ENCODE peak calls at places on chromosome 2, in seven cellular contexts. I, W, V, E, G, F and D are unnamed samples. For H3K36me3, the result is how much of the 10 kb centered on the place peaks cover.

GRCh38 chr2:100818003-100818605 is 1.8 kb upstream of the NPAS2 start:
- DNase-seq in I (no peak), W (no peak), V (no peak), E (no peak), G (no peak), F (peak), D (no peak)

GRCh38 chr2:11669454-11670291 is at the start of gene NTSR2:
- DNase-seq in I (no peak), W (no peak), V (no peak), E (peak), G (peak), F (peak), D (peak)

GRCh38 chr2:108918156-108918845 is 70.7 kb downstream of the EDAR start:
- DNase-seq in I (no peak), W (no peak), V (no peak), E (no peak), G (no peak), F (no peak), D (no peak)

GRCh38 chr2:207150294-207150693 is 15.5 kb downstream of the KLF7 start:
- DNase-seq in I (no peak), W (no peak), V (no peak), E (no peak), G (no peak), F (no peak), D (no peak)

GRCh38 chr2:219028996-219029828 is 12.1 kb downstream of the CFAP65 start:
- DNase-seq in I (no peak), W (no peak), V (no peak), E (no peak), G (no peak), F (no peak), D (peak)

GRCh38 chr2:176398783-176399182 is 129.5 kb downstream of the MTX2 start:
- DNase-seq in I (no peak), W (no peak), V (no peak), E (no peak), G (no peak), F (no peak), D (no peak)

GRCh38 chr2:219459460-219460311 is 25.0 kb downstream of the SPEG start:
- DNase-seq in I (peak), W (no peak), V (no peak), E (peak), G (peak), F (peak), D (peak)

GRCh38 chr2:42072349-42073118 is 24.7 kb downstream of the PKDCC start:
- DNase-seq in I (no peak), W (no peak), V (no peak), E (peak), G (no peak), F (no peak), D (no peak)

GRCh38 chr2:201448701-201449100 is 2.6 kb downstream of the TRAK2 start:
- DNase-seq in I (peak), W (no peak), V (no peak), E (no peak), G (no peak), F (no peak), D (no peak)

GRCh38 chr2:133605031-133605773 is 36.9 kb upstream of the NCKAP5 start:
- DNase-seq in I (no peak), W (no peak), V (no peak), E (no peak), G (no peak), F (no peak), D (no peak)

GRCh38 chr2:222241471-222241870 is 57.3 kb downstream of the PAX3 start:
- DNase-seq in I (no peak), W (no peak), V (no peak), E (no peak), G (no peak), F (no peak), D (no peak)

GRCh38 chr2:15311201-15311882 is 249.8 kb downstream of the NBAS start:
- DNase-seq in I (no peak), W (peak), V (no peak), E (no peak), G (no peak), F (no peak), D (no peak)

GRCh38 chr2:190123956-190124355 is 61.4 kb upstream of the MSTN start:
- DNase-seq in I (no peak), W (no peak), V (no peak), E (no peak), G (no peak), F (no peak), D (no peak)

GRCh38 chr2:150528861-150529801 is 41.7 kb upstream of the RND3 start:
- DNase-seq in I (no peak), W (peak), V (no peak), E (no peak), G (no peak), F (no peak), D (no peak)

GRCh38 chr2:174235680-174236079 is 12.7 kb downstream of the OLA1 start:
- DNase-seq in I (no peak), W (no peak), V (no peak), E (no peak), G (no peak), F (no peak), D (no peak)

GRCh38 chr2:173669271-173669853 is 295.8 kb downstream of the SP3 start:
- DNase-seq in I (no peak), W (no peak), V (no peak), E (no peak), G (no peak), F (no peak), D (no peak)

GRCh38 chr2:60867848-60868247 is 13.5 kb upstream of the REL start:
- DNase-seq in I (peak), W (no peak), V (no peak), E (no peak), G (no peak), F (no peak), D (no peak)

GRCh38 chr2:229851870-229852269 is 69.9 kb downstream of the TRIP12 start:
- DNase-seq in I (no peak), W (no peak), V (no peak), E (no peak), G (no peak), F (no peak), D (no peak)

GRCh38 chr2:70553334-70553583 is 367 bp downstream of the TGFA start:
- DNase-seq in I (no peak), W (no peak), V (no peak), E (no peak), G (peak), F (no peak), D (no peak)

GRCh38 chr2:163698857-163699256 is 37.0 kb downstream of the FIGN start:
- DNase-seq in I (no peak), W (no peak), V (no peak), E (no peak), G (no peak), F (no peak), D (no peak)

GRCh38 chr2:55111230-55111569 is 60.9 kb upstream of the RTN4 start:
- DNase-seq in I (no peak), W (no peak), V (no peak), E (no peak), G (no peak), F (no peak), D (no peak)

GRCh38 chr2:100105678-100106054 is 36.7 kb downstream of the AFF3 start:
- DNase-seq in I (no peak), W (no peak), V (no peak), E (no peak), G (no peak), F (no peak), D (no peak)

GRCh38 chr2:25521665-25522387 is 151.6 kb downstream of the DTNB start:
- DNase-seq in I (peak), W (peak), V (no peak), E (no peak), G (no peak), F (peak), D (no peak)

GRCh38 chr2:207264310-207264709 is 98.6 kb upstream of the KLF7 start:
- DNase-seq in I (no peak), W (no peak), V (no peak), E (no peak), G (no peak), F (no peak), D (no peak)

GRCh38 chr2:202377308-202377736 is 1.2 kb downstream of the BMPR2 start:
- DNase-seq in I (no peak), W (no peak), V (no peak), E (peak), G (peak), F (peak), D (peak)

GRCh38 chr2:127179756-127180155 is 40.3 kb downstream of the CYP27C1 start:
- DNase-seq in I (no peak), W (no peak), V (no peak), E (no peak), G (no peak), F (no peak), D (no peak)

GRCh38 chr2:98333922-98334321 is 12.3 kb upstream of the CNGA3 start:
- DNase-seq in I (no peak), W (no peak), V (no peak), E (no peak), G (no peak), F (no peak), D (no peak)

GRCh38 chr2:127588241-127588640 is 52.8 kb downstream of the MYO7B start:
- DNase-seq in I (no peak), W (no peak), V (no peak), E (no peak), G (no peak), F (no peak), D (no peak)

GRCh38 chr2:226048625-226049024 is 649.1 kb downstream of the NYAP2 start:
- DNase-seq in I (no peak), W (no peak), V (no peak), E (no peak), G (no peak), F (peak), D (no peak)

GRCh38 chr2:30266051-30266621 is 34.8 kb downstream of the LBH start:
- DNase-seq in I (peak), W (no peak), V (peak), E (no peak), G (no peak), F (no peak), D (no peak)

GRCh38 chr2:231522418-231523180 is 7.6 kb downstream of the NMUR1 start:
- DNase-seq in I (no peak), W (no peak), V (no peak), E (no peak), G (no peak), F (no peak), D (peak)

GRCh38 chr2:189337648-189338047 is 103.6 kb upstream of the WDR75 start:
- DNase-seq in I (no peak), W (no peak), V (no peak), E (no peak), G (no peak), F (no peak), D (no peak)

GRCh38 chr2:113826346-113827285 is 63.3 kb upstream of the ACTR3 start:
- DNase-seq in I (no peak), W (no peak), V (no peak), E (no peak), G (no peak), F (no peak), D (no peak)

GRCh38 chr2:95314964-95315611 is 17.9 kb downstream of the KCNIP3 start:
- DNase-seq in I (no peak), W (no peak), V (no peak), E (peak), G (peak), F (peak), D (peak)

GRCh38 chr2:100741880-100742814 is 77.8 kb upstream of the NPAS2 start:
- DNase-seq in I (no peak), W (no peak), V (no peak), E (no peak), G (no peak), F (no peak), D (no peak)

GRCh38 chr2:99926986-99927385 is 215.4 kb downstream of the AFF3 start:
- DNase-seq in I (no peak), W (no peak), V (no peak), E (no peak), G (no peak), F (no peak), D (no peak)

GRCh38 chr2:44479127-44479887 is 117.6 kb downstream of the CAMKMT start:
- DNase-seq in I (peak), W (peak), V (no peak), E (no peak), G (no peak), F (peak), D (no peak)

GRCh38 chr2:173151671-173152398 is 76.2 kb downstream of the MAP3K20 start:
- DNase-seq in I (no peak), W (no peak), V (no peak), E (no peak), G (no peak), F (peak), D (no peak)

GRCh38 chr2:200421270-200421669 is 88.6 kb downstream of the KCTD18 start:
- DNase-seq in I (no peak), W (no peak), V (no peak), E (no peak), G (no peak), F (no peak), D (no peak)
- H3K36me3 ChIP-seq in I (under half), W (under half), V (under half), E (half or more), G (under half), F (under half), D (under half)

GRCh38 chr2:239105234-239105633 is 257.3 kb downstream of the TWIST2 start:
- DNase-seq in I (no peak), W (no peak), V (no peak), E (no peak), G (no peak), F (no peak), D (no peak)
- H3K36me3 ChIP-seq in I (under half), W (under half), V (under half), E (half or more), G (half or more), F (under half), D (under half)

GRCh38 chr2:217847552-217848350 is 155.0 kb downstream of the TNS1 start:
- DNase-seq in I (no peak), W (no peak), V (no peak), E (peak), G (no peak), F (no peak), D (peak)
- H3K36me3 ChIP-seq in I (under half), W (under half), V (under half), E (half or more), G (half or more), F (under half), D (half or more)

GRCh38 chr2:28415010-28415409 is 22.4 kb downstream of the FOSL2 start:
- DNase-seq in I (no peak), W (no peak), V (no peak), E (peak), G (no peak), F (no peak), D (no peak)
- H3K36me3 ChIP-seq in I (under half), W (under half), V (under half), E (half or more), G (half or more), F (under half), D (half or more)

DNA sequence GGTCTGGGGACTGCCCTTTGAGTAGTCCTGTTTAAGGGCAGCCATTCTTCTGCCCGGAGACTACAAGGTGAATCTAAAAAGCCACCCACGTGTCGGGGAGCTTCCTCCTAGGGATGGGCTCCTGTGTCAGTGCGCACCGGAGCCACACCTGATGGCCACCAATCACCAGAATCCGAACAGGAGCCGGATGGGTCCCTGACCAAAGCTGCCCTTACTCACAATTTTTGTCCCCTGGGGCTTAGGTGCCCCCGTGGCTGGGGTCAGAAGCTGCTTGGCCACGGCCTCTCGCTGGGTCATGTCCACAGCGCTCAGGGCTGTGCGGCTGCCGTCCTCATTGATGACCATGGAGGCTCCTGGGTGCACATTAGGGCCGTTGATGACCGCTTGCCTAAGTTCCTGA is 30.9 kb downstream of the POLR1A start:
- DNase-seq in I (no peak), W (no peak), V (no peak), E (no peak), G (no peak), F (no peak), D (no peak)
- H3K36me3 ChIP-seq in I (under half), W (under half), V (under half), E (half or more), G (half or more), F (under half), D (under half)

DNA sequence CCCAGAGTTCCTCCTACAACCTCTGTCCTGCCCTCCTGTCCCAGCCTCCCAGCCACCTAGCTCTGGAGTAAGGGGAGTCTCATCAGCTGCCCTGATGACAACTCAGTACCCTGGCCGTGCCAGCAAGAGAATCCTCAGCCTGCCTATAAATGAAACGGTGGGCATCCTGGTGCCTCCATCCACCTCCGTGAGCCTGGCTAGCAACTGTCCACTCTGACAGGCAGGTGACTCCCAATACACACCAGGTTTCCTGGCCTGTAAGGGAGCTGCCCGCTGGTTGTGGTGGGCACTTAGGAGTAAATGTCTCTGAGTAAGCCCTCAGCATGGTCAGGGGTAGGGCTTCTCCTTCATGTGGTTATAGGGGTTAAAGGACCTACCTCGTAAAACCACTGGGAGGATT is 81.5 kb downstream of the XDH start:
- DNase-seq in I (no peak), W (no peak), V (no peak), E (no peak), G (no peak), F (no peak), D (no peak)
- H3K36me3 ChIP-seq in I (under half), W (under half), V (under half), E (under half), G (under half), F (under half), D (under half)

GRCh38 chr2:236128321-236128720 is 39.9 kb downstream of the GBX2 start:
- DNase-seq in I (no peak), W (no peak), V (no peak), E (no peak), G (no peak), F (no peak), D (no peak)
- H3K36me3 ChIP-seq in I (under half), W (under half), V (under half), E (under half), G (under half), F (under half), D (under half)

GRCh38 chr2:101884423-101884822 is 107.3 kb upstream of the IL1R2 start:
- DNase-seq in I (no peak), W (no peak), V (no peak), E (no peak), G (no peak), F (no peak), D (no peak)
- H3K36me3 ChIP-seq in I (under half), W (under half), V (under half), E (half or more), G (under half), F (under half), D (under half)

DNA sequence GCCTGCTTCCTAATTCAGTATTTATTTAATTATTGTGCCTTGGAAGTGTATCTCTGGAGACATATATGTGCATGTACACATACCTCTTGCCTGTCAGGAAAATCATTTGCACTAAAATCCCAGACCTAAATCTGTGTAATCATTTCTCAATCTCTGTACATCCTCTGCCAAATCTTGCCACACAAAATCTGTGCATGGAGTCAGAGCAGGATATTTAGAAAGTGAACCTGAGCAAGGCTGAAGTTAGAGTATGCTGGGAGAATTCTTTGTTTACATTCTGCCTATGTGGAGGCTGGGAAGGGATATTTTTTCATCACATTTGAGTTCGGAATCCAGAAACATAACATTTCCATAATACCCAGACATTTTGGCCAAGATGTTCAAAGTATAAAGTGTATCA is 9.3 kb downstream of the XRCC5 start:
- DNase-seq in I (no peak), W (no peak), V (no peak), E (no peak), G (no peak), F (no peak), D (no peak)
- H3K36me3 ChIP-seq in I (half or more), W (under half), V (under half), E (half or more), G (half or more), F (half or more), D (under half)